ENCODE peak calls at places on chromosomes 4 and X, in six cellular contexts. R is glutamatergic neuron; N is GM12891; J is A673; P is iris pigment epithelial cell; C is activated naive CD4-positive, alpha-beta T cell. E is an unnamed sample.

GRCh38 chr4:131644619-131645018 is 1504.5 kb upstream of the PCDH10 start:
- DNase-seq in P (peak), R (peak), J (peak), C (no peak), N (no peak), E (no peak)

GRCh38 chr4:169071781-169072180 is 61.7 kb upstream of the CBR4 start:
- DNase-seq in J (no peak), R (no peak), P (no peak), N (no peak), C (no peak), E (no peak)

GRCh38 chrX:45900751-45901150 is 644.5 kb downstream of the ZNF674 start:
- DNase-seq in R (no peak), N (no peak), J (peak), C (no peak), P (peak), E (no peak)

GRCh38 chr4:39446842-39447573 is 11.7 kb downstream of the RPL9 start:
- DNase-seq in C (no peak), R (peak), N (peak), P (peak), J (no peak), E (peak)

GRCh38 chr4:13944095-13944501 is 316.6 kb upstream of the BOD1L1 start:
- DNase-seq in R (no peak), C (no peak), J (no peak), P (no peak), N (no peak), E (no peak)

GRCh38 chr4:8176547-8177399 is 18.2 kb upstream of the ABLIM2 start:
- DNase-seq in P (peak), R (peak), C (peak), J (peak), N (peak), E (no peak)

GRCh38 chr4:10917475-10918103 is 233.0 kb upstream of the CLNK start:
- DNase-seq in J (no peak), C (no peak), R (no peak), P (no peak), N (no peak), E (peak)

GRCh38 chr4:89158884-89159503 is 47.7 kb downstream of the TIGD2 start:
- DNase-seq in N (no peak), C (no peak), R (no peak), P (peak), J (peak), E (peak)

GRCh38 chr4:118770741-118771187 is 65.2 kb downstream of the SEC24D start:
- DNase-seq in J (no peak), C (no peak), R (no peak), N (no peak), P (no peak), E (no peak)

GRCh38 chr4:70833701-70834100 is 6.0 kb downstream of the GRSF1 start:
- DNase-seq in C (no peak), R (no peak), N (no peak), J (no peak), P (no peak), E (no peak)

GRCh38 chr4:118994030-118994429 is 105.4 kb downstream of the SYNPO2 start:
- DNase-seq in P (no peak), J (no peak), N (no peak), R (no peak), C (no peak), E (no peak)

GRCh38 chr4:3688018-3688998 is 77.9 kb upstream of the ADRA2C start:
- DNase-seq in C (no peak), R (peak), N (no peak), P (no peak), J (no peak), E (no peak)

GRCh38 chr4:62018537-62018936 is 818.4 kb downstream of the ADGRL3 start:
- DNase-seq in R (peak), N (no peak), P (no peak), J (no peak), C (no peak), E (no peak)

GRCh38 chr4:109125084-109125483 is 177.4 kb downstream of the COL25A1 start:
- DNase-seq in N (no peak), J (peak), P (no peak), C (no peak), R (no peak), E (no peak)

GRCh38 chr4:170339522-170339921 is 249.8 kb upstream of the AADAT start:
- DNase-seq in C (no peak), R (no peak), N (no peak), J (no peak), P (no peak), E (no peak)

GRCh38 chr4:22875592-22876257 is 183.0 kb downstream of the GBA3 start:
- DNase-seq in N (no peak), R (no peak), J (no peak), P (no peak), C (no peak), E (no peak)

GRCh38 chr4:153409412-153409811 is 56.7 kb upstream of the TMEM131L start:
- DNase-seq in J (no peak), N (no peak), R (no peak), P (peak), C (no peak), E (no peak)

GRCh38 chrX:351736-352135 is 33.1 kb upstream of the GTPBP6 start:
- DNase-seq in C (no peak), R (no peak), N (no peak), J (no peak), P (no peak), E (no peak)

GRCh38 chr4:189294570-189294969 is 646.1 kb upstream of the FRG1 start:
- DNase-seq in J (no peak), P (no peak), C (no peak), R (no peak), N (no peak), E (no peak)

GRCh38 chr4:109301691-109302365 is 630 bp downstream of the COL25A1 start:
- DNase-seq in P (no peak), J (peak), R (peak), C (no peak), N (peak), E (no peak)

GRCh38 chr4:96312049-96312685 is 472.3 kb downstream of the PDHA2 start:
- DNase-seq in P (no peak), N (no peak), R (no peak), C (no peak), J (no peak), E (no peak)